ENCODE peak calls at places on chromosomes 12 and 14, in nine cellular contexts. E is sigmoid colon, O is A673, A is cardiac muscle cell, N is epithelial cell of esophagus, V is colonic mucosa, U is brain microvascular endothelial cell, T is AG04450, C is SK-N-SH. Y is an unnamed sample.
A peak's percentile ranks its signal among the peaks of the same experiment; 100 is the strongest.

GRCh38 chr12:46492471-46493351 is 120.1 kb upstream of the SLC38A2 start:
- DNase-seq in E (no peak), O (no peak), A (peak; percentile 88), N (peak; percentile 98), V (no peak), U (peak; percentile 87), T (peak; percentile 85), C (no peak), Y (peak; percentile 81)

GRCh38 chr12:30880061-30880460 is 46.5 kb upstream of the TSPAN11 start:
- DNase-seq in E (no peak), O (no peak), A (no peak), N (no peak), V (no peak), U (no peak), T (no peak), C (no peak), Y (no peak)

GRCh38 chr12:130438243-130438620 is 100.5 kb downstream of the PIWIL1 start:
- DNase-seq in E (peak; percentile 39), O (no peak), A (no peak), N (no peak), V (no peak), U (no peak), T (no peak), C (no peak), Y (no peak)

GRCh38 chr12:115584156-115584555 is 693.3 kb downstream of the MED13L start:
- DNase-seq in E (no peak), O (no peak), A (no peak), N (peak; percentile 37), V (no peak), U (no peak), T (no peak), C (no peak), Y (no peak)

GRCh38 chr14:89813485-89814080 is 140.9 kb downstream of the EFCAB11 start:
- DNase-seq in E (no peak), O (no peak), A (peak; percentile 65), N (peak; percentile 60), V (no peak), U (peak; percentile 95), T (peak; percentile 86), C (no peak), Y (no peak)

GRCh38 chr14:42192659-42193425 is 586.2 kb downstream of the LRFN5 start:
- DNase-seq in E (no peak), O (peak; percentile 90), A (peak; percentile 84), N (peak; percentile 85), V (no peak), U (peak; percentile 60), T (peak; percentile 93), C (no peak), Y (peak; percentile 98)

GRCh38 chr14:72692678-72693077 is 201.2 kb downstream of the DPF3 start:
- DNase-seq in E (no peak), O (no peak), A (peak; percentile 13), N (peak; percentile 69), V (no peak), U (no peak), T (no peak), C (no peak), Y (no peak)

GRCh38 chr14:97878727-97879126 is 1081.5 kb downstream of the VRK1 start:
- DNase-seq in E (peak; percentile 66), O (no peak), A (peak; percentile 1), N (peak; percentile 42), V (peak; percentile 21), U (no peak), T (no peak), C (no peak), Y (no peak)

GRCh38 chr12:647713-648085 is 15.5 kb downstream of the NINJ2 start:
- DNase-seq in E (peak; percentile 9), O (no peak), A (no peak), N (no peak), V (no peak), U (no peak), T (no peak), C (no peak), Y (no peak)

GRCh38 chr14:93231129-93231979 is 24.3 kb downstream of the UBR7 start:
- DNase-seq in E (no peak), O (peak; percentile 68), A (peak; percentile 59), N (peak; percentile 50), V (no peak), U (peak; percentile 51), T (no peak), C (peak; percentile 95), Y (no peak)

GRCh38 chr14:61930101-61930857 is 168.1 kb downstream of the SNAPC1 start:
- DNase-seq in E (no peak), O (no peak), A (no peak), N (no peak), V (no peak), U (no peak), T (no peak), C (no peak), Y (no peak)

GRCh38 chr14:68974759-68975347 is 4.2 kb downstream of the ACTN1 start:
- DNase-seq in E (peak; percentile 76), O (no peak), A (no peak), N (peak; percentile 35), V (no peak), U (no peak), T (no peak), C (no peak), Y (no peak)

GRCh38 chr14:23125006-23125405 is 6.0 kb upstream of the CEBPE start:
- DNase-seq in E (no peak), O (no peak), A (no peak), N (no peak), V (no peak), U (no peak), T (no peak), C (no peak), Y (no peak)

GRCh38 chr14:95157987-95158712 is 821 bp upstream of the DICER1 start:
- DNase-seq in E (no peak), O (no peak), A (no peak), N (no peak), V (no peak), U (no peak), T (no peak), C (no peak), Y (no peak)

GRCh38 chr12:108772247-108772646 is 40.9 kb upstream of the CORO1C start:
- DNase-seq in E (no peak), O (no peak), A (no peak), N (no peak), V (no peak), U (no peak), T (no peak), C (no peak), Y (no peak)

DNA sequence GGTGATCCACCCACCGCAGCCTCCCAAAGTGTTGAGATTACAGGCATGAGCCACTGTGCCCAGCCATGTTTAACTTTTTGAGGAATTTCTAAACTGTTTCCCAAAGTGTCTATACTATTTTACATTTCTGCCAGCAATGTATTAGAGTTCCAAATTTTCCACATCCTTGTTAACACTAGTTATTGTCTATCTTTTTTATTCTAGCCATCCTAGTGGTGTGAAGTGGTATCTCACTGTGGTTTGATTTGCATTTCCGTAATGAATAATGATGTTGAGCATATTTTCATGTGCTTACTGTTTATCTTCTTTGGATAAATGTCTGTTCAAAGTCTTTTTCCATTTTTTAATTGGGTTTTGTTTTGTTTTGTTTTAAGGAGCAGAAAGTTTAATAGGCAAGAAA is 14.7 kb downstream of the TXNRD1 start:
- DNase-seq in E (no peak), O (no peak), A (no peak), N (no peak), V (no peak), U (no peak), T (no peak), C (no peak), Y (no peak)
- TF ChIP-seq CTCF in E (no peak), O (peak; percentile 12), A (no peak), N (no peak), V (no peak), U (no peak), T (no peak), C (peak; percentile 15), Y (no peak)

GRCh38 chr12:8675471-8676083 is 13.0 kb upstream of the MFAP5 start:
- DNase-seq in E (no peak), O (no peak), A (no peak), N (no peak), V (no peak), U (no peak), T (no peak), C (no peak), Y (no peak)
- H3K4me3 ChIP-seq in E (no peak overlapping the region), O (no peak overlapping the region), A (no peak overlapping the region), N (no peak overlapping the region), V (no peak overlapping the region), U (no peak overlapping the region), T (no peak overlapping the region), C (no peak overlapping the region), Y (no peak overlapping the region)

GRCh38 chr12:49969027-49969426 is 3.7 kb upstream of the AQP6 start:
- DNase-seq in E (peak; percentile 62), O (no peak), A (no peak), N (no peak), V (no peak), U (no peak), T (no peak), C (peak; percentile 6), Y (no peak)
- TF ChIP-seq CTCF in E (no peak), O (no peak), A (no peak), N (no peak), V (no peak), U (no peak), T (no peak), C (no peak), Y (no peak)

DNA sequence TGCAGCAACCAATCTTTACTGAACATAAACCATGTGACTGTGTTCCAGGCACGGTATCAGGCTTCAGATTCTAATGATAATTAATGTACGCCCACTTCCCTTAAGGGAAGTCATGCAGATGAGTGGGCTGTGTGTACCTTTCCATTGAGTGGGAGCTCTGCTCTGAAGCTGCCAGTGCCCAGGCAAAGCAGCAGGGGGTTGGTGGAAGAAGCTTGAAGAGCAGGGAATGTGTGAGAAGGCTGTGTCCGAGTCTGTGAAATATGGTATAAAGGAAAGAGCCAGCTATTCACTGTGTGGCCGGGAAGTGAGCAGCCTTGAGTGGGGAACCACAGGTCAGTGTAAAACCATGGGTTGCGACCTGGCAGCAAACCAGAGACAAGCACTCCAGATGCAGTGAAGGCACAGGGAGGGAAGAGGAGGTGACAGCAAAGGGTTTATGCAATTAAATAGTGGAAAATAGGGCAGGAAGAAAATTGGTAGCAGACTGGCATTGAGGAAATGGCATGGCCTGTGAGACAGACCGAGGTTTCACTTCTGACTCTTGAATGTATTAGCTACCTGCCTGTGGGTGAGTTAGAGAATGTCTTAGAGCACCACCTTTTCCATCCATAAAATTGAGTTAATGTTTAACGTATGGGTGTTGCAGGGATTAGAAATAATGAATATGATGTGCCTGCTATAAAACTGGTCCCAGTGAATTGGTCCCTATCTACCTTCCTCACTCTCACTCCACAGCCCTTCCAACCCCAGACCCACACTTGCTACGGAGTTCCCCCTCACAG is 116.4 kb downstream of the NTF3 start:
- DNase-seq in E (no peak), O (no peak), A (no peak), N (no peak), V (peak; percentile 32), U (no peak), T (no peak), C (no peak), Y (no peak)
- H3K4me3 ChIP-seq in E (no peak overlapping the region), O (no peak overlapping the region), A (no peak overlapping the region), N (no peak overlapping the region), V (no peak overlapping the region), U (no peak overlapping the region), T (no peak overlapping the region), C (no peak overlapping the region), Y (no peak overlapping the region)